ENCODE peak calls at places on chromosome X, in nine cellular contexts. H, Y, T, J, G, D, U, M and N are unnamed samples.

GRCh38 chrX:34578237-34578636 is 78.8 kb downstream of the TMEM47 start:
- DNase-seq in H (no peak), Y (no peak), T (peak; percentile 46), J (no peak), G (peak; percentile 56), D (no peak), U (peak; percentile 42), M (peak; percentile 0), N (peak; percentile 39)

GRCh38 chrX:106874075-106874474 is 29.1 kb downstream of the RIPPLY1 start:
- DNase-seq in H (no peak), Y (no peak), T (peak; percentile 26), J (no peak), G (peak; percentile 42), D (no peak), U (peak; percentile 37), M (peak; percentile 3), N (peak; percentile 24)

GRCh38 chrX:154548028-154548316 is 552 bp downstream of the IKBKG start:
- DNase-seq in H (no peak), Y (no peak), T (no peak), J (no peak), G (peak; percentile 26), D (no peak), U (peak; percentile 55), M (no peak), N (peak; percentile 57)

GRCh38 chrX:42680651-42681050 is 97.3 kb downstream of the PPP1R2C start:
- DNase-seq in H (peak; percentile 23), Y (no peak), T (no peak), J (no peak), G (no peak), D (peak; percentile 34), U (peak; percentile 8), M (no peak), N (peak; percentile 0)

GRCh38 chrX:17499512-17499911 is 124.5 kb downstream of the NHS start:
- DNase-seq in H (peak; percentile 30), Y (no peak), T (no peak), J (no peak), G (no peak), D (no peak), U (no peak), M (no peak), N (no peak)

GRCh38 chrX:6813836-6814370 is 279.0 kb upstream of the VCX3A start:
- DNase-seq in H (peak; percentile 19), Y (no peak), T (no peak), J (no peak), G (no peak), D (no peak), U (no peak), M (no peak), N (no peak)

GRCh38 chrX:45306794-45307193 is 106.1 kb upstream of the DIPK2B start:
- DNase-seq in H (no peak), Y (no peak), T (no peak), J (no peak), G (no peak), D (no peak), U (no peak), M (no peak), N (no peak)

GRCh38 chrX:119398974-119399771 is at the start of gene SLC25A43:
- DNase-seq in H (peak; percentile 87), Y (peak; percentile 25), T (no peak), J (peak; percentile 1), G (no peak), D (peak; percentile 57), U (peak; percentile 25), M (peak; percentile 27), N (peak; percentile 7)

GRCh38 chrX:140360284-140360683 is 144.6 kb downstream of the SOX3 start:
- DNase-seq in H (no peak), Y (no peak), T (no peak), J (no peak), G (no peak), D (no peak), U (no peak), M (no peak), N (no peak)

GRCh38 chrX:54064564-54064963 is 20.3 kb upstream of the PHF8 start:
- DNase-seq in H (no peak), Y (no peak), T (no peak), J (no peak), G (no peak), D (no peak), U (no peak), M (no peak), N (no peak)